ENCODE peak calls at places on chromosome 5, in five cellular contexts. B is WTC11; E is iPS DF 6.9; T is stimulated activated CD4-positive, alpha-beta T cell treated with anti-CD3 and anti-CD28 coated beads, Interleukin-4, amount 100 ng/mL, for 4 hours; I is GM03348. J is an unnamed sample.

GRCh38 chr5:1323803-1324173 is 21.1 kb downstream of the CLPTM1L start:
- DNase-seq in B (no peak), E (no peak), T (no peak), I (no peak), J (no peak)

GRCh38 chr5:5980601-5981000 is 397.7 kb downstream of the MED10 start:
- DNase-seq in B (no peak), E (no peak), T (no peak), I (no peak), J (no peak)

GRCh38 chr5:120017523-120017922 is 388.2 kb downstream of the FAM170A start:
- DNase-seq in B (no peak), E (no peak), T (no peak), I (peak; percentile 40), J (no peak)

GRCh38 chr5:127418378-127418777 is 99.1 kb upstream of the PRRC1 start:
- DNase-seq in B (no peak), E (no peak), T (no peak), I (no peak), J (no peak)

GRCh38 chr5:67354051-67354450 is 157.5 kb upstream of the CD180 start:
- DNase-seq in B (no peak), E (no peak), T (no peak), I (no peak), J (no peak)

GRCh38 chr5:27702339-27702820 is 664.0 kb upstream of the CDH9 start:
- DNase-seq in B (no peak), E (no peak), T (no peak), I (no peak), J (no peak)

GRCh38 chr5:131281133-131281867 is 17.4 kb downstream of the CDC42SE2 start:
- DNase-seq in B (no peak), E (no peak), T (no peak), I (no peak), J (no peak)

GRCh38 chr5:92810036-92810435 is 771.0 kb downstream of the NR2F1-AS1 start:
- DNase-seq in B (no peak), E (no peak), T (no peak), I (no peak), J (no peak)

GRCh38 chr5:124220418-124220817 is 526.0 kb downstream of the ZNF608 start:
- DNase-seq in B (no peak), E (no peak), T (no peak), I (no peak), J (no peak)

GRCh38 chr5:159990506-159990905 is 18.4 kb upstream of the TTC1 start:
- DNase-seq in B (no peak), E (no peak), T (no peak), I (no peak), J (no peak)

GRCh38 chr5:59040007-59040803 is 457.3 kb downstream of the RAB3C start:
- DNase-seq in B (no peak), E (no peak), T (no peak), I (peak; percentile 19), J (no peak)

GRCh38 chr5:122774519-122774860 is 390 bp upstream of the SNX2 start:
- DNase-seq in B (no peak), E (no peak), T (no peak), I (no peak), J (no peak)

GRCh38 chr5:68046445-68046844 is 169.1 kb upstream of the PIK3R1 start:
- DNase-seq in B (no peak), E (no peak), T (no peak), I (peak; percentile 85), J (no peak)

GRCh38 chr5:171845857-171846785 is 60.5 kb downstream of the SMIM23 start:
- DNase-seq in B (no peak), E (no peak), T (no peak), I (peak; percentile 75), J (no peak)

GRCh38 chr5:62127098-62127736 is 178.8 kb upstream of the KIF2A start:
- DNase-seq in B (no peak), E (no peak), T (no peak), I (no peak), J (no peak)

GRCh38 chr5:104800440-104801048 is 1238.0 kb upstream of the NUDT12 start:
- DNase-seq in B (peak; percentile 31), E (peak; percentile 16), T (no peak), I (no peak), J (no peak)

GRCh38 chr5:42636425-42636824 is 120.2 kb upstream of the CCDC152 start:
- DNase-seq in B (no peak), E (no peak), T (no peak), I (no peak), J (no peak)

GRCh38 chr5:6829150-6829784 is 116.0 kb downstream of the TENT4A start:
- DNase-seq in B (no peak), E (no peak), T (peak; percentile 27), I (peak; percentile 26), J (peak; percentile 50)

GRCh38 chr5:73066466-73066865 is 53.9 kb upstream of the TMEM171 start:
- DNase-seq in B (no peak), E (no peak), T (no peak), I (peak; percentile 54), J (no peak)

GRCh38 chr5:172002310-172002709 is 4.1 kb downstream of the FBXW11 start:
- DNase-seq in B (no peak), E (no peak), T (no peak), I (peak; percentile 29), J (no peak)

GRCh38 chr5:89457411-89458329 is 574.7 kb upstream of the MEF2C start:
- DNase-seq in B (no peak), E (no peak), T (no peak), I (peak; percentile 56), J (no peak)

GRCh38 chr5:164868761-164869160 is 1363.3 kb downstream of the MAT2B start:
- DNase-seq in B (no peak), E (no peak), T (no peak), I (no peak), J (no peak)

GRCh38 chr5:113806823-113807222 is 293.3 kb downstream of the YTHDC2 start:
- DNase-seq in B (no peak), E (no peak), T (no peak), I (peak; percentile 30), J (no peak)

GRCh38 chr5:893711-894110 is 1.0 kb downstream of the TRIP13 start:
- DNase-seq in B (no peak), E (no peak), T (no peak), I (no peak), J (no peak)

GRCh38 chr5:31854625-31855526 is 215.9 kb downstream of the PDZD2 start:
- DNase-seq in B (peak; percentile 66), E (no peak), T (no peak), I (peak; percentile 29), J (peak; percentile 25)

GRCh38 chr5:140011297-140011802 is 31.7 kb downstream of the NRG2 start:
- DNase-seq in B (no peak), E (no peak), T (no peak), I (no peak), J (no peak)

GRCh38 chr5:167770461-167770860 is 521.0 kb upstream of the WWC1 start:
- DNase-seq in B (no peak), E (no peak), T (no peak), I (peak; percentile 59), J (no peak)

GRCh38 chr5:148913985-148914421 is 87.6 kb downstream of the ADRB2 start:
- DNase-seq in B (no peak), E (no peak), T (no peak), I (peak; percentile 70), J (no peak)

GRCh38 chr5:120368923-120369715 is 95.0 kb upstream of the PRR16 start:
- DNase-seq in B (peak; percentile 19), E (no peak), T (no peak), I (no peak), J (no peak)

GRCh38 chr5:76888733-76889300 is 39.0 kb downstream of the S100Z start:
- DNase-seq in B (no peak), E (no peak), T (no peak), I (no peak), J (no peak)

GRCh38 chr5:39518516-39518915 is 93.7 kb upstream of the DAB2 start:
- DNase-seq in B (no peak), E (no peak), T (no peak), I (peak; percentile 50), J (no peak)

GRCh38 chr5:107449369-107449768 is 221.4 kb downstream of the EFNA5 start:
- DNase-seq in B (no peak), E (no peak), T (no peak), I (no peak), J (no peak)

GRCh38 chr5:86137297-86137696 is 480.4 kb upstream of the COX7C start:
- DNase-seq in B (no peak), E (no peak), T (no peak), I (no peak), J (no peak)

GRCh38 chr5:174793684-174794328 is 69.4 kb downstream of the MSX2 start:
- DNase-seq in B (peak; percentile 86), E (peak; percentile 50), T (peak; percentile 37), I (peak; percentile 72), J (peak; percentile 33)

GRCh38 chr5:125134216-125135081 is 388.0 kb upstream of the ZNF608 start:
- DNase-seq in B (no peak), E (no peak), T (no peak), I (peak; percentile 30), J (no peak)

GRCh38 chr5:132459983-132460834 is 30.4 kb downstream of the IRF1 start:
- DNase-seq in B (no peak), E (no peak), T (no peak), I (no peak), J (no peak)